ENCODE peak calls at places on chromosomes 12 and 14, in six cellular contexts. U is GM23338, N is endothelial cell of umbilical vein, P is psoas muscle, S is neural progenitor cell, H is tibial artery. T is an unnamed sample. For H3K4me1, the result is how much of the 10 kb centered on the place peaks cover.

GRCh38 chr12:53508534-53509199 is 1.4 kb upstream of the NPFF start:
- DNase-seq in U (peak), N (peak), P (peak), S (peak), H (peak), T (peak)

GRCh38 chr12:68319988-68320623 is 12.1 kb downstream of the MDM1 start:
- DNase-seq in U (no peak), N (no peak), P (no peak), S (no peak), H (no peak), T (no peak)

GRCh38 chr12:93762912-93763311 is 85.7 kb downstream of the CRADD start:
- DNase-seq in U (no peak), N (no peak), P (no peak), S (no peak), H (no peak), T (no peak)

GRCh38 chr14:84493779-84494178 is 1036.2 kb upstream of the FLRT2 start:
- DNase-seq in U (peak), N (no peak), P (no peak), S (no peak), H (no peak), T (no peak)

GRCh38 chr12:6607751-6608591 is 792 bp upstream of the CHD4 start:
- DNase-seq in U (peak), N (peak), P (peak), S (peak), H (peak), T (peak)

GRCh38 chr14:66443158-66443695 is 42.9 kb upstream of the CCDC196 start:
- DNase-seq in U (no peak), N (no peak), P (no peak), S (no peak), H (no peak), T (no peak)

GRCh38 chr12:82314406-82314892 is 43.7 kb downstream of the CCDC59 start:
- DNase-seq in U (peak), N (no peak), P (peak), S (peak), H (no peak), T (peak)

GRCh38 chr12:50765325-50765911 is 1.5 kb downstream of the ATF1 start:
- DNase-seq in U (peak), N (peak), P (peak), S (peak), H (no peak), T (no peak)

GRCh38 chr12:22935090-22935489 is 310.1 kb downstream of the ETNK1 start:
- DNase-seq in U (peak), N (no peak), P (no peak), S (no peak), H (no peak), T (no peak)

GRCh38 chr12:11584213-11584855 is 65.1 kb upstream of the ETV6 start:
- DNase-seq in U (no peak), N (peak), P (no peak), S (no peak), H (no peak), T (no peak)

GRCh38 chr12:107844312-107844921 is 69.9 kb downstream of the ASCL4 start:
- DNase-seq in U (peak), N (no peak), P (peak), S (peak), H (no peak), T (no peak)

GRCh38 chr12:13606290-13606689 is 375.1 kb downstream of the GRIN2B start:
- DNase-seq in U (peak), N (no peak), P (no peak), S (peak), H (no peak), T (no peak)

DNA sequence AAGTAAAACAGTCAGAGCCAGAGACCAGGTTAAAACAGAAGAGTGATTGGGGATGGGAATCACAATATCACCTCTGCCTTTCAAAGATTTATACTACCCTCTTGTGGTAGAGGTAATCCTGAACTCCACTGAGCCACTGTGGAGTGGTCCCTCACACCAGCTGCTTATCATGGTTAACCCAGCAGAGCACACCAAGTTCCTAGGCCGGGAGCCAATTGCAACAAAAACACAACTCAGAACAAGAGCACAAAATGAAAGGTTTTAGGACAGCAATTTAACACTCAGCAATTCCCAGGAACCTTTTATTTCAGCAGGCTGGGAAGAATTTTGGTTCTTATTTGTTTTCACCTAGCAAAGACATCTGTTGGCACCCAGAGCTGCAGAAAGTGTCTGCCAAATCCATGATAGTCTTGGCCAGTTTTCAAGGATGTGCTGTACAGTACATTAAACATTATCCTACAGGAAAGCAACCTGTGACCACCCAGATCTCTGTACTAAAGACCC is 220.5 kb upstream of the ATXN7L3B start:
- DNase-seq in U (peak), N (peak), P (peak), S (peak), H (no peak), T (no peak)
- H3K4me3 ChIP-seq in U (no peak), N (no peak), P (no peak), S (no peak), H (no peak), T (no peak)

GRCh38 chr12:92360543-92360942 is 214.9 kb upstream of the BTG1 start:
- DNase-seq in U (no peak), N (no peak), P (no peak), S (no peak), H (no peak), T (no peak)
- H3K4me1 ChIP-seq in U (under half), N (under half), P (under half), S (under half), H (under half), T (under half)

GRCh38 chr14:20848955-20849570 is 42.1 kb upstream of the RNASE3 start:
- DNase-seq in U (no peak), N (no peak), P (no peak), S (peak), H (no peak), T (peak)

GRCh38 chr14:20846560-20846959 is 43.9 kb upstream of the RNASE1 start:
- DNase-seq in U (no peak), N (no peak), P (no peak), S (no peak), H (no peak), T (no peak)

GRCh38 chr14:20848316-20848954 is 42.8 kb upstream of the RNASE3 start:
- DNase-seq in U (no peak), N (no peak), P (no peak), S (no peak), H (no peak), T (no peak)
- H3K4me3 ChIP-seq in U (no peak), N (no peak), P (no peak), S (no peak), H (no peak), T (no peak)

DNA sequence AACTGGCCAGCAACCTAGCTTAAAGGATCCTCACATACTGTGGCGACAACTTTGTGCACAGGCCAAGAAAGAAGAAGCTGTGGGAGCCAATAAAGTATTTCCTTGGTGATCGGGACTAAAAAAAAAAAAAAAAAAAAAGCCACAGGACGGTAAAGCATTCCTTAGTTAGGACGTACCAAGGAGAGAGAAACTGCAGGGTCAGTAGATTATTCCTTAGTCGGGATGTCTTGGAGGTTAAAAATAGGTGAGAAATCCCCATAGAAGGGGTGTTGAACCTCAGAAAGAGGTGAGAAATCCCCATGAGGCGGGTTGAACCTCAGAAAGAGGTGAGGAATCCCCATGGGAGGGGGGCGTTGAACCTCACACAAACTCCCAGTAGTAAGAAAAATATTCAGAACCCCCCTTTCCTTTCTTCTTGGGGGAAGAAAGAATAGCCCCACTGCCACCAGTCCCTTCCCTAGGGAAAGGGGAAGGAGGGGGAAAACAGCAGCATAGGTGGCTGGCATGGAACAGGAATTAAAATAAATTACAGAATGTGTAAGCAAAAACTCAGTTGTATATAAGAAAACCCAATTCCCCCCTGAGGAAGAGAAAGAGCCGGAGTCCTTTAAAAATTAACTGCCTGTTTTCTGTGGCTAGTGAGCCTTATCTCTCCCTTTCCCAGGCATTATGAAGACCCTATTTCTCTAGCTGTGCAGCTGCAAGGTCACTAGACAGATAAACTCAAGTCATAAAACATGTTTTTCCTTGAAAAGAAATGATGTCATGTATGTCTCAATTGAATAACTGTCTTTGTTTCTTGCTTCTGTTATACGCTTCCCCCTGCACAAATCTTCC is 26.8 kb downstream of the KLRK1 start:
- DNase-seq in U (peak), N (peak), P (no peak), S (no peak), H (no peak), T (no peak)
- H3K4me1 ChIP-seq in U (under half), N (under half), P (under half), S (under half), H (under half), T (half or more)

T was measured in Caco-2.